ENCODE peak calls at places on chromosome 9, in eight cellular contexts. One of them, this sample, is unnamed.

GRCh38 chr9:37056086-37056485 is 22.0 kb upstream of the PAX5 start:
- DNase-seq in AG09319: no peak
- DNase-seq in MCF 10A: no peak
- DNase-seq in suprapubic skin: no peak
- DNase-seq in brain microvascular endothelial cell: no peak
- DNase-seq in mammary epithelial cell: no peak
- DNase-seq in mesothelial cell of epicardium: no peak
- DNase-seq in neural crest cell: no peak
- DNase-seq in this sample: no peak

GRCh38 chr9:130172858-130173461 is 756 bp downstream of the NCS1 start:
- DNase-seq in mesothelial cell of epicardium: peak
- DNase-seq in brain microvascular endothelial cell: no peak
- DNase-seq in suprapubic skin: no peak
- DNase-seq in AG09319: no peak
- DNase-seq in neural crest cell: no peak
- DNase-seq in MCF 10A: peak
- DNase-seq in mammary epithelial cell: no peak
- DNase-seq in this sample: no peak

GRCh38 chr9:68800836-68801235 is 95.8 kb downstream of the PIP5K1B start:
- DNase-seq in suprapubic skin: no peak
- DNase-seq in neural crest cell: no peak
- DNase-seq in MCF 10A: no peak
- DNase-seq in mammary epithelial cell: no peak
- DNase-seq in mesothelial cell of epicardium: no peak
- DNase-seq in AG09319: no peak
- DNase-seq in brain microvascular endothelial cell: no peak
- DNase-seq in this sample: no peak

GRCh38 chr9:37636511-37637474 is 14.0 kb upstream of the FRMPD1 start:
- DNase-seq in AG09319: no peak
- DNase-seq in neural crest cell: no peak
- DNase-seq in brain microvascular endothelial cell: no peak
- DNase-seq in suprapubic skin: no peak
- DNase-seq in MCF 10A: no peak
- DNase-seq in mammary epithelial cell: no peak
- DNase-seq in mesothelial cell of epicardium: no peak
- DNase-seq in this sample: no peak

GRCh38 chr9:4117835-4118610 is 181.8 kb downstream of the GLIS3 start:
- DNase-seq in brain microvascular endothelial cell: no peak
- DNase-seq in AG09319: no peak
- DNase-seq in MCF 10A: no peak
- DNase-seq in neural crest cell: peak
- DNase-seq in mesothelial cell of epicardium: no peak
- DNase-seq in mammary epithelial cell: no peak
- DNase-seq in suprapubic skin: peak
- DNase-seq in this sample: no peak

GRCh38 chr9:6680797-6681146 is 35.2 kb upstream of the GLDC start:
- DNase-seq in mesothelial cell of epicardium: no peak
- DNase-seq in suprapubic skin: no peak
- DNase-seq in mammary epithelial cell: no peak
- DNase-seq in MCF 10A: no peak
- DNase-seq in neural crest cell: no peak
- DNase-seq in AG09319: no peak
- DNase-seq in brain microvascular endothelial cell: no peak
- DNase-seq in this sample: no peak

GRCh38 chr9:77561321-77562020 is 86.7 kb downstream of the GNA14 start:
- DNase-seq in suprapubic skin: no peak
- DNase-seq in neural crest cell: no peak
- DNase-seq in AG09319: no peak
- DNase-seq in mammary epithelial cell: no peak
- DNase-seq in mesothelial cell of epicardium: no peak
- DNase-seq in brain microvascular endothelial cell: no peak
- DNase-seq in MCF 10A: no peak
- DNase-seq in this sample: no peak

GRCh38 chr9:72145733-72146132 is 3.5 kb upstream of the GDA start:
- DNase-seq in mammary epithelial cell: no peak
- DNase-seq in mesothelial cell of epicardium: no peak
- DNase-seq in brain microvascular endothelial cell: no peak
- DNase-seq in AG09319: no peak
- DNase-seq in MCF 10A: no peak
- DNase-seq in suprapubic skin: no peak
- DNase-seq in neural crest cell: no peak
- DNase-seq in this sample: no peak

GRCh38 chr9:13719410-13719809 is 439.9 kb upstream of the MPDZ start:
- DNase-seq in AG09319: no peak
- DNase-seq in brain microvascular endothelial cell: peak
- DNase-seq in neural crest cell: no peak
- DNase-seq in MCF 10A: peak
- DNase-seq in mesothelial cell of epicardium: no peak
- DNase-seq in mammary epithelial cell: peak
- DNase-seq in suprapubic skin: no peak
- DNase-seq in this sample: no peak

GRCh38 chr9:69178583-69179011 is 4.5 kb downstream of the TJP2 start:
- DNase-seq in mesothelial cell of epicardium: no peak
- DNase-seq in suprapubic skin: no peak
- DNase-seq in mammary epithelial cell: peak
- DNase-seq in AG09319: no peak
- DNase-seq in brain microvascular endothelial cell: peak
- DNase-seq in neural crest cell: no peak
- DNase-seq in MCF 10A: peak
- DNase-seq in this sample: no peak

GRCh38 chr9:130756037-130756436 is 62.5 kb downstream of the EXOSC2 start:
- DNase-seq in neural crest cell: no peak
- DNase-seq in MCF 10A: no peak
- DNase-seq in mesothelial cell of epicardium: no peak
- DNase-seq in brain microvascular endothelial cell: no peak
- DNase-seq in mammary epithelial cell: no peak
- DNase-seq in AG09319: no peak
- DNase-seq in suprapubic skin: no peak
- DNase-seq in this sample: no peak

GRCh38 chr9:68947842-68948569 is 65.9 kb downstream of the PRKACG start:
- DNase-seq in suprapubic skin: no peak
- DNase-seq in mesothelial cell of epicardium: no peak
- DNase-seq in AG09319: no peak
- DNase-seq in MCF 10A: no peak
- DNase-seq in neural crest cell: no peak
- DNase-seq in brain microvascular endothelial cell: no peak
- DNase-seq in mammary epithelial cell: no peak
- DNase-seq in this sample: no peak

GRCh38 chr9:23941051-23941450 is 115.0 kb upstream of the ELAVL2 start:
- DNase-seq in AG09319: no peak
- DNase-seq in brain microvascular endothelial cell: no peak
- DNase-seq in suprapubic skin: no peak
- DNase-seq in neural crest cell: no peak
- DNase-seq in MCF 10A: no peak
- DNase-seq in mesothelial cell of epicardium: no peak
- DNase-seq in mammary epithelial cell: peak
- DNase-seq in this sample: no peak

DNA sequence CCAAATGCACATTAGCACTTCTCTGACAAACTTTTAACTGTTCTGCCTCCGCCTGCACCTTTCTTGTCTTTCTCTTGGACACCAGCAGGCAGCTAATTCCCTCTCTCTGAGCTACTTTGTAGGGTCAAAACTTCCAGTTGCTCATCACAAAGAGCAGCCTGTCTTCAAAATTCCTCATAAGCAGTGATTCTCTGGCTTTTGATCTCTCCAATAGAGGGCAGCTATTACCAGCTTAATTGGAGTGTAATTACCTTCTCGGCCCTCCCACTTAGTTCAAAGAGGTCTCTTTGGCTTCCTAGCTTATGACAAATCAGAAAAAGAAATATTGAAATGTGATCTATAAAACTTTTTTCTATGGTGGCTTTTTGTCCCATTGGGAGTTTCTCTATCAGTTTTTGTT is 43.6 kb upstream of the RAD23B start:
- DNase-seq in MCF 10A: peak
- DNase-seq in brain microvascular endothelial cell: no peak
- DNase-seq in neural crest cell: no peak
- DNase-seq in mesothelial cell of epicardium: no peak
- DNase-seq in suprapubic skin: no peak
- DNase-seq in AG09319: no peak
- DNase-seq in mammary epithelial cell: peak
- DNase-seq in this sample: no peak
- TF ChIP-seq CTCF in MCF 10A: peak
- TF ChIP-seq CTCF in brain microvascular endothelial cell: peak
- TF ChIP-seq CTCF in neural crest cell: no peak
- TF ChIP-seq CTCF in mesothelial cell of epicardium: no peak
- TF ChIP-seq CTCF in suprapubic skin: peak
- TF ChIP-seq CTCF in AG09319: peak
- TF ChIP-seq CTCF in mammary epithelial cell: peak
- TF ChIP-seq CTCF in this sample: no peak

DNA sequence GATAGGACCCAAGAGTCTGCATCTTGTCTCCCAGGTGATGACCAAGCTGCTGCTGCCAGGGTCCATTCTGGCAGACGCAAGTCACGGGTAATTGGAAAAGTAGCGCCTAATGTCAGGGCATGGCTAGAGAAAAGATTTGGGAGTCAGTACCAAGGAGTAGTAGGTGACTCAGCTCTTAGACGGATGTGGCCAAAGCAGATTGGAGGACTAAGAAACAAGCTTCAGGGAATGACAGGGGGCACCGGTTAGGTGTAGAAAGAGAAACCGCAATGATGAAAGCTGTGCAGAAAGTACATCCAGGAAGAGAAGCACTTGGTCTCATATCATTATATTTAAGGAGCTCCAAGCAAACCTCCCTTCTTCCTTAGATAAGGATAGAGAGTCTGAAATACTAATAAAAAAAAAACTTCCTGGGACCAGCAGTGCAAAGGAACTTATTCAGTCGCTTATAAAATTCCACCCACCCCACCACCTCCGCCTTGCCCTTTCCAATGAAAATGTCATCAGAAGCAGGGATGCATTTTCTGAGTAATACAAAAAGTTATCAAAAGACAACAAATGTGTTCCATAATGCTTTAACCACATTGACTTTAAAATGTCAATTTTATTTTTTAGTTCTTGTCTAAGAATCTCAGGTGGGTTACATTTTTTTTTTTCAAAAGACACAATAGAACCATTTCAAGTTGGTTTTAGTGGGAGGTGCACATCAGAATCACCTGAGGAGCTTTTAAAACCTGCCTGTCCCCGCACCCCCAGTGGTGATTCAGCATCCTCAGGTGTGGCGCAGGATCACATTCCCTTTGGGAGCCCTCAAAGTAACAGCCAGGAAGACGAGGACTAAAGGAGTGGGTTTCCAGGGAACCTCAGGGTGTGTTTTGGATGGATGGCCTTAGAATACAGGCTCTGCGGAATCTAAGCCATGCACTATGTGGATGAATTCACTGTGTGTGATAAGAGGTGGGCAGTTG is 31.2 kb downstream of the PTPN3 start:
- DNase-seq in neural crest cell: no peak
- DNase-seq in mesothelial cell of epicardium: no peak
- DNase-seq in brain microvascular endothelial cell: no peak
- DNase-seq in MCF 10A: peak
- DNase-seq in mammary epithelial cell: peak
- DNase-seq in suprapubic skin: no peak
- DNase-seq in AG09319: no peak
- DNase-seq in this sample: no peak
- TF ChIP-seq CTCF in neural crest cell: no peak
- TF ChIP-seq CTCF in mesothelial cell of epicardium: no peak
- TF ChIP-seq CTCF in brain microvascular endothelial cell: no peak
- TF ChIP-seq CTCF in MCF 10A: no peak
- TF ChIP-seq CTCF in mammary epithelial cell: no peak
- TF ChIP-seq CTCF in suprapubic skin: no peak
- TF ChIP-seq CTCF in AG09319: no peak
- TF ChIP-seq CTCF in this sample: no peak

GRCh38 chr9:120571443-120572257 is 8.3 kb downstream of the CDK5RAP2 start:
- DNase-seq in suprapubic skin: no peak
- DNase-seq in MCF 10A: no peak
- DNase-seq in AG09319: peak
- DNase-seq in mammary epithelial cell: no peak
- DNase-seq in brain microvascular endothelial cell: no peak
- DNase-seq in mesothelial cell of epicardium: no peak
- DNase-seq in neural crest cell: no peak
- DNase-seq in this sample: peak

GRCh38 chr9:120567874-120568273 is 12.1 kb downstream of the CDK5RAP2 start:
- DNase-seq in brain microvascular endothelial cell: no peak
- DNase-seq in MCF 10A: no peak
- DNase-seq in mesothelial cell of epicardium: no peak
- DNase-seq in neural crest cell: no peak
- DNase-seq in AG09319: no peak
- DNase-seq in mammary epithelial cell: no peak
- DNase-seq in suprapubic skin: no peak
- DNase-seq in this sample: no peak

GRCh38 chr9:120570296-120570695 is 9.7 kb downstream of the CDK5RAP2 start:
- DNase-seq in neural crest cell: no peak
- DNase-seq in suprapubic skin: no peak
- DNase-seq in mammary epithelial cell: no peak
- DNase-seq in AG09319: no peak
- DNase-seq in MCF 10A: no peak
- DNase-seq in mesothelial cell of epicardium: no peak
- DNase-seq in brain microvascular endothelial cell: no peak
- DNase-seq in this sample: no peak

GRCh38 chr9:120568816-120569215 is 11.2 kb downstream of the CDK5RAP2 start:
- DNase-seq in mammary epithelial cell: no peak
- DNase-seq in MCF 10A: no peak
- DNase-seq in mesothelial cell of epicardium: no peak
- DNase-seq in AG09319: no peak
- DNase-seq in neural crest cell: no peak
- DNase-seq in brain microvascular endothelial cell: no peak
- DNase-seq in suprapubic skin: no peak
- DNase-seq in this sample: no peak

DNA sequence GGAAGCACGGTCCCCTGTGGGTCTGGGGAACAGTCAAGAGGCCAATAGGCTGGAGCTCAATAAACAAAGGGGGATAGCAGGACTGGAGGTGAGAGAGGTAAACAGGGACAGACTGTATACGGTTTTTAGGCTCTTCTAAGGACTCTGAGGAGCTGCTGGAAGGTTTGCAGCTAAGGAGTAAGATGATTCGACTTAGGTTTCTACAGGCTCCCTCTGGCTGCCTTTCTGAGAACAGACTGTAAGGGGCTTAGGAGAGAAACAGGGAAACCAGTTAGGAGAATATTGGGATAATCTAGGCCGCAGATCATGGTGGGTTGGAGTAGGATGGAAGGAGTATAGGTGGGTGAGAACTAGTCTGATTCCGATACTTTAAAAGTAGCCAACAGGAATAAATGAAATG is 10.4 kb downstream of the CDK5RAP2 start:
- DNase-seq in AG09319: no peak
- DNase-seq in MCF 10A: no peak
- DNase-seq in neural crest cell: no peak
- DNase-seq in suprapubic skin: no peak
- DNase-seq in brain microvascular endothelial cell: no peak
- DNase-seq in mammary epithelial cell: no peak
- DNase-seq in mesothelial cell of epicardium: no peak
- DNase-seq in this sample: no peak
- TF ChIP-seq CTCF in AG09319: peak
- TF ChIP-seq CTCF in MCF 10A: no peak
- TF ChIP-seq CTCF in neural crest cell: no peak
- TF ChIP-seq CTCF in suprapubic skin: no peak
- TF ChIP-seq CTCF in brain microvascular endothelial cell: peak
- TF ChIP-seq CTCF in mammary epithelial cell: no peak
- TF ChIP-seq CTCF in mesothelial cell of epicardium: no peak
- TF ChIP-seq CTCF in this sample: no peak

DNA sequence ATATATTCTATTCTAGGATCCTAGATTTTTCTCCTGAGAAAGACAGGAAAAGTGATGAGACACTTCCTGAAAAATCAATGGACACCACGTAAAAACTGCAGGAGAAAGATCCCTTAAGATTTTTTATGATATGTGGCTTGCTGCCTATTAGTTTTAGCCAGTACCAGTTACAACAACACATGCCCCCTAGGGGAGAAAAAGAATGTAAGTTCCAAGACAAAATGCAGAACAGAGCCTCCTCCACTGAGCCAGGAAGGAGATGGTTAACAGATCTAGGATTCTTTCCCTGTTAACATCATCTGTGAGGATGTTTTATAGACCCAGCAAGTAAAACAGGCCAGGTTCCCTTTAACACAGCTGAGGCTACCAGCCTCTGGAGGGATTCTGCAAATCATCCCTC is 574.7 kb downstream of the TLE4 start:
- DNase-seq in AG09319: no peak
- DNase-seq in suprapubic skin: no peak
- DNase-seq in MCF 10A: peak
- DNase-seq in mesothelial cell of epicardium: no peak
- DNase-seq in mammary epithelial cell: no peak
- DNase-seq in brain microvascular endothelial cell: peak
- DNase-seq in neural crest cell: no peak
- DNase-seq in this sample: no peak
- TF ChIP-seq CTCF in AG09319: peak
- TF ChIP-seq CTCF in suprapubic skin: no peak
- TF ChIP-seq CTCF in MCF 10A: no peak
- TF ChIP-seq CTCF in mesothelial cell of epicardium: no peak
- TF ChIP-seq CTCF in mammary epithelial cell: peak
- TF ChIP-seq CTCF in brain microvascular endothelial cell: peak
- TF ChIP-seq CTCF in neural crest cell: peak
- TF ChIP-seq CTCF in this sample: no peak